ENCODE peak calls at places on chromosomes 4 and X, in seven cellular contexts. One of them, this sample, is unnamed.

GRCh38 chr4:147138171-147138570 is 192.5 kb upstream of the TTC29 start:
- DNase-seq in T-helper 1 cell: no peak
- DNase-seq in H9: no peak
- DNase-seq in EL: peak; percentile 47
- DNase-seq in choroid plexus epithelial cell: peak; percentile 83
- DNase-seq in CD8-positive, alpha-beta T cell: no peak
- DNase-seq in iris pigment epithelial cell: peak; percentile 80
- DNase-seq in this sample: no peak

GRCh38 chr4:148056879-148057278 is 325.0 kb downstream of the ARHGAP10 start:
- DNase-seq in CD8-positive, alpha-beta T cell: peak; percentile 74
- DNase-seq in EL: peak; percentile 69
- DNase-seq in iris pigment epithelial cell: peak; percentile 86
- DNase-seq in choroid plexus epithelial cell: peak; percentile 69
- DNase-seq in T-helper 1 cell: peak; percentile 87
- DNase-seq in H9: peak; percentile 64
- DNase-seq in this sample: peak; percentile 65

GRCh38 chr4:125676156-125676555 is 361.4 kb downstream of the FAT4 start:
- DNase-seq in EL: no peak
- DNase-seq in T-helper 1 cell: no peak
- DNase-seq in H9: no peak
- DNase-seq in choroid plexus epithelial cell: no peak
- DNase-seq in iris pigment epithelial cell: no peak
- DNase-seq in CD8-positive, alpha-beta T cell: no peak
- DNase-seq in this sample: no peak

GRCh38 chrX:40843643-40844042 is 108.3 kb upstream of the MED14 start:
- DNase-seq in CD8-positive, alpha-beta T cell: no peak
- DNase-seq in choroid plexus epithelial cell: no peak
- DNase-seq in EL: no peak
- DNase-seq in T-helper 1 cell: no peak
- DNase-seq in iris pigment epithelial cell: no peak
- DNase-seq in H9: no peak
- DNase-seq in this sample: no peak

GRCh38 chr4:66489370-66489769 is 819.1 kb upstream of the EPHA5 start:
- DNase-seq in H9: no peak
- DNase-seq in T-helper 1 cell: no peak
- DNase-seq in iris pigment epithelial cell: peak; percentile 4
- DNase-seq in choroid plexus epithelial cell: peak; percentile 23
- DNase-seq in CD8-positive, alpha-beta T cell: no peak
- DNase-seq in EL: peak; percentile 8
- DNase-seq in this sample: no peak

GRCh38 chr4:8550691-8551090 is 29.5 kb upstream of the GPR78 start:
- DNase-seq in choroid plexus epithelial cell: no peak
- DNase-seq in T-helper 1 cell: no peak
- DNase-seq in CD8-positive, alpha-beta T cell: no peak
- DNase-seq in H9: no peak
- DNase-seq in iris pigment epithelial cell: no peak
- DNase-seq in EL: no peak
- DNase-seq in this sample: no peak

GRCh38 chrX:9464435-9465371 is at the start of gene TBL1X:
- DNase-seq in H9: peak; percentile 34
- DNase-seq in T-helper 1 cell: peak; percentile 72
- DNase-seq in EL: peak; percentile 63
- DNase-seq in iris pigment epithelial cell: peak; percentile 30
- DNase-seq in CD8-positive, alpha-beta T cell: peak; percentile 39
- DNase-seq in choroid plexus epithelial cell: peak; percentile 19
- DNase-seq in this sample: peak; percentile 21

GRCh38 chr4:109389367-109390118 is 44.1 kb upstream of the SEC24B start:
- DNase-seq in CD8-positive, alpha-beta T cell: no peak
- DNase-seq in H9: no peak
- DNase-seq in iris pigment epithelial cell: no peak
- DNase-seq in choroid plexus epithelial cell: no peak
- DNase-seq in T-helper 1 cell: no peak
- DNase-seq in EL: peak; percentile 6
- DNase-seq in this sample: peak; percentile 7

GRCh38 chr4:8534129-8534528 is 46.1 kb upstream of the GPR78 start:
- DNase-seq in T-helper 1 cell: no peak
- DNase-seq in H9: peak; percentile 83
- DNase-seq in CD8-positive, alpha-beta T cell: no peak
- DNase-seq in choroid plexus epithelial cell: peak; percentile 92
- DNase-seq in iris pigment epithelial cell: peak; percentile 91
- DNase-seq in EL: peak; percentile 41
- DNase-seq in this sample: no peak

GRCh38 chr4:70511365-70511764 is 7.0 kb upstream of the AMTN start:
- DNase-seq in iris pigment epithelial cell: peak; percentile 16
- DNase-seq in choroid plexus epithelial cell: peak; percentile 2
- DNase-seq in T-helper 1 cell: no peak
- DNase-seq in H9: no peak
- DNase-seq in CD8-positive, alpha-beta T cell: no peak
- DNase-seq in EL: no peak
- DNase-seq in this sample: no peak

GRCh38 chr4:121462660-121463261 is 81.9 kb upstream of the QRFPR start:
- DNase-seq in choroid plexus epithelial cell: peak; percentile 82
- DNase-seq in iris pigment epithelial cell: peak; percentile 73
- DNase-seq in CD8-positive, alpha-beta T cell: peak; percentile 23
- DNase-seq in H9: peak; percentile 59
- DNase-seq in EL: peak; percentile 60
- DNase-seq in T-helper 1 cell: peak; percentile 58
- DNase-seq in this sample: peak; percentile 40

GRCh38 chrX:119391279-119391678 is 7.9 kb upstream of the SLC25A43 start:
- DNase-seq in choroid plexus epithelial cell: peak; percentile 58
- DNase-seq in CD8-positive, alpha-beta T cell: no peak
- DNase-seq in T-helper 1 cell: peak; percentile 6
- DNase-seq in H9: no peak
- DNase-seq in EL: peak; percentile 25
- DNase-seq in iris pigment epithelial cell: peak; percentile 38
- DNase-seq in this sample: peak; percentile 60

GRCh38 chr4:145679520-145679919 is 426 bp upstream of the C4orf51 start:
- DNase-seq in T-helper 1 cell: no peak
- DNase-seq in CD8-positive, alpha-beta T cell: no peak
- DNase-seq in iris pigment epithelial cell: peak; percentile 94
- DNase-seq in H9: no peak
- DNase-seq in EL: peak; percentile 76
- DNase-seq in choroid plexus epithelial cell: peak; percentile 80
- DNase-seq in this sample: peak; percentile 91

GRCh38 chrX:151982217-151982616 is 7.7 kb upstream of the GABRE start:
- DNase-seq in CD8-positive, alpha-beta T cell: no peak
- DNase-seq in iris pigment epithelial cell: peak; percentile 82
- DNase-seq in EL: peak; percentile 74
- DNase-seq in T-helper 1 cell: no peak
- DNase-seq in H9: no peak
- DNase-seq in choroid plexus epithelial cell: peak; percentile 72
- DNase-seq in this sample: peak; percentile 47

GRCh38 chrX:48045410-48046311 is 25.8 kb downstream of the ZNF630 start:
- DNase-seq in choroid plexus epithelial cell: peak; percentile 70
- DNase-seq in CD8-positive, alpha-beta T cell: no peak
- DNase-seq in EL: peak; percentile 25
- DNase-seq in iris pigment epithelial cell: peak; percentile 78
- DNase-seq in H9: no peak
- DNase-seq in T-helper 1 cell: no peak
- DNase-seq in this sample: no peak

GRCh38 chrX:915427-916234 is 285.0 kb downstream of the SHOX start:
- DNase-seq in H9: no peak
- DNase-seq in iris pigment epithelial cell: no peak
- DNase-seq in T-helper 1 cell: peak; percentile 25
- DNase-seq in choroid plexus epithelial cell: no peak
- DNase-seq in EL: no peak
- DNase-seq in CD8-positive, alpha-beta T cell: no peak
- DNase-seq in this sample: no peak

GRCh38 chr4:91914176-91914804 is 389.5 kb upstream of the GRID2 start:
- DNase-seq in choroid plexus epithelial cell: no peak
- DNase-seq in T-helper 1 cell: no peak
- DNase-seq in EL: no peak
- DNase-seq in H9: no peak
- DNase-seq in iris pigment epithelial cell: no peak
- DNase-seq in CD8-positive, alpha-beta T cell: no peak
- DNase-seq in this sample: no peak

GRCh38 chrX:10326578-10326977 is 169.8 kb downstream of the CLCN4 start:
- DNase-seq in iris pigment epithelial cell: peak; percentile 61
- DNase-seq in T-helper 1 cell: no peak
- DNase-seq in CD8-positive, alpha-beta T cell: no peak
- DNase-seq in choroid plexus epithelial cell: peak; percentile 71
- DNase-seq in H9: no peak
- DNase-seq in EL: peak; percentile 36
- DNase-seq in this sample: peak; percentile 20

GRCh38 chr4:83552085-83552484 is 16.2 kb downstream of the GPAT3 start:
- DNase-seq in CD8-positive, alpha-beta T cell: no peak
- DNase-seq in T-helper 1 cell: no peak
- DNase-seq in H9: no peak
- DNase-seq in EL: peak; percentile 79
- DNase-seq in choroid plexus epithelial cell: no peak
- DNase-seq in iris pigment epithelial cell: no peak
- DNase-seq in this sample: peak; percentile 66

GRCh38 chrX:118644378-118644777 is 83.0 kb upstream of the IL13RA1 start:
- DNase-seq in H9: no peak
- DNase-seq in T-helper 1 cell: no peak
- DNase-seq in choroid plexus epithelial cell: peak; percentile 80
- DNase-seq in EL: peak; percentile 35
- DNase-seq in CD8-positive, alpha-beta T cell: no peak
- DNase-seq in iris pigment epithelial cell: peak; percentile 56
- DNase-seq in this sample: peak; percentile 26

GRCh38 chr4:152451496-152451895 is 84.4 kb downstream of the FBXW7 start:
- DNase-seq in T-helper 1 cell: no peak
- DNase-seq in H9: no peak
- DNase-seq in CD8-positive, alpha-beta T cell: no peak
- DNase-seq in choroid plexus epithelial cell: no peak
- DNase-seq in EL: no peak
- DNase-seq in iris pigment epithelial cell: no peak
- DNase-seq in this sample: no peak

GRCh38 chr4:20760053-20760452 is 59.8 kb downstream of the PACRGL start:
- DNase-seq in iris pigment epithelial cell: no peak
- DNase-seq in choroid plexus epithelial cell: no peak
- DNase-seq in CD8-positive, alpha-beta T cell: no peak
- DNase-seq in EL: no peak
- DNase-seq in H9: peak; percentile 28
- DNase-seq in T-helper 1 cell: no peak
- DNase-seq in this sample: no peak

GRCh38 chr4:95643627-95644026 is 94.9 kb upstream of the UNC5C start:
- DNase-seq in iris pigment epithelial cell: no peak
- DNase-seq in CD8-positive, alpha-beta T cell: no peak
- DNase-seq in T-helper 1 cell: no peak
- DNase-seq in choroid plexus epithelial cell: no peak
- DNase-seq in EL: no peak
- DNase-seq in H9: no peak
- DNase-seq in this sample: no peak

GRCh38 chrX:107672955-107673378 is 44.7 kb downstream of the PRPS1 start:
- DNase-seq in choroid plexus epithelial cell: peak; percentile 95
- DNase-seq in H9: peak; percentile 81
- DNase-seq in EL: peak; percentile 67
- DNase-seq in T-helper 1 cell: peak; percentile 90
- DNase-seq in iris pigment epithelial cell: peak; percentile 87
- DNase-seq in CD8-positive, alpha-beta T cell: peak; percentile 90
- DNase-seq in this sample: peak; percentile 58

GRCh38 chrX:25175171-25175570 is 159.4 kb upstream of the ARX start:
- DNase-seq in H9: no peak
- DNase-seq in choroid plexus epithelial cell: no peak
- DNase-seq in T-helper 1 cell: no peak
- DNase-seq in EL: no peak
- DNase-seq in CD8-positive, alpha-beta T cell: no peak
- DNase-seq in iris pigment epithelial cell: no peak
- DNase-seq in this sample: no peak

GRCh38 chr4:23789765-23790164 is 100.1 kb downstream of the PPARGC1A start:
- DNase-seq in iris pigment epithelial cell: peak; percentile 2
- DNase-seq in choroid plexus epithelial cell: peak; percentile 54
- DNase-seq in CD8-positive, alpha-beta T cell: no peak
- DNase-seq in T-helper 1 cell: no peak
- DNase-seq in H9: no peak
- DNase-seq in EL: peak; percentile 83
- DNase-seq in this sample: peak; percentile 80

GRCh38 chr4:78904143-78904542 is 35.1 kb downstream of the PAQR3 start:
- DNase-seq in H9: no peak
- DNase-seq in EL: no peak
- DNase-seq in T-helper 1 cell: no peak
- DNase-seq in choroid plexus epithelial cell: no peak
- DNase-seq in iris pigment epithelial cell: no peak
- DNase-seq in CD8-positive, alpha-beta T cell: no peak
- DNase-seq in this sample: no peak

GRCh38 chr4:172619798-172620197 is 548.8 kb upstream of the GALNT7 start:
- DNase-seq in CD8-positive, alpha-beta T cell: no peak
- DNase-seq in H9: no peak
- DNase-seq in iris pigment epithelial cell: no peak
- DNase-seq in T-helper 1 cell: no peak
- DNase-seq in choroid plexus epithelial cell: no peak
- DNase-seq in EL: no peak
- DNase-seq in this sample: no peak

GRCh38 chr4:41217020-41217333 is 2.6 kb upstream of the APBB2 start:
- DNase-seq in EL: no peak
- DNase-seq in iris pigment epithelial cell: no peak
- DNase-seq in T-helper 1 cell: no peak
- DNase-seq in H9: no peak
- DNase-seq in choroid plexus epithelial cell: no peak
- DNase-seq in CD8-positive, alpha-beta T cell: no peak
- DNase-seq in this sample: no peak

GRCh38 chr4:152635876-152636275 is 43.9 kb downstream of the TMEM154 start:
- DNase-seq in iris pigment epithelial cell: no peak
- DNase-seq in EL: no peak
- DNase-seq in T-helper 1 cell: no peak
- DNase-seq in H9: no peak
- DNase-seq in CD8-positive, alpha-beta T cell: no peak
- DNase-seq in choroid plexus epithelial cell: no peak
- DNase-seq in this sample: no peak

GRCh38 chr4:7928711-7929505 is 10.8 kb downstream of the AFAP1 start:
- DNase-seq in T-helper 1 cell: no peak
- DNase-seq in choroid plexus epithelial cell: peak; percentile 67
- DNase-seq in EL: peak; percentile 41
- DNase-seq in CD8-positive, alpha-beta T cell: no peak
- DNase-seq in iris pigment epithelial cell: no peak
- DNase-seq in H9: no peak
- DNase-seq in this sample: peak; percentile 70

GRCh38 chr4:8303485-8304281 is 34.1 kb downstream of the HTRA3 start:
- DNase-seq in T-helper 1 cell: no peak
- DNase-seq in CD8-positive, alpha-beta T cell: no peak
- DNase-seq in EL: peak; percentile 85
- DNase-seq in H9: no peak
- DNase-seq in iris pigment epithelial cell: peak; percentile 88
- DNase-seq in choroid plexus epithelial cell: peak; percentile 95
- DNase-seq in this sample: peak; percentile 94

GRCh38 chrX:16807548-16807947 is 21.3 kb downstream of the TXLNG start:
- DNase-seq in iris pigment epithelial cell: peak; percentile 46
- DNase-seq in CD8-positive, alpha-beta T cell: no peak
- DNase-seq in choroid plexus epithelial cell: no peak
- DNase-seq in H9: no peak
- DNase-seq in EL: peak; percentile 37
- DNase-seq in T-helper 1 cell: no peak
- DNase-seq in this sample: no peak

GRCh38 chr4:69713593-69713992 is 46.8 kb downstream of the SULT1B1 start:
- DNase-seq in CD8-positive, alpha-beta T cell: no peak
- DNase-seq in EL: no peak
- DNase-seq in choroid plexus epithelial cell: peak; percentile 93
- DNase-seq in H9: no peak
- DNase-seq in iris pigment epithelial cell: peak; percentile 93
- DNase-seq in T-helper 1 cell: no peak
- DNase-seq in this sample: peak; percentile 73

GRCh38 chr4:70195425-70195824 is at the start of gene ODAM:
- DNase-seq in choroid plexus epithelial cell: no peak
- DNase-seq in H9: no peak
- DNase-seq in EL: no peak
- DNase-seq in T-helper 1 cell: no peak
- DNase-seq in iris pigment epithelial cell: no peak
- DNase-seq in CD8-positive, alpha-beta T cell: no peak
- DNase-seq in this sample: no peak